ENCODE peak calls at places on chromosomes 13 and 19, in four cellular contexts. U is K562, N is GM12878, M is HepG2. F is an unnamed sample.

GRCh38 chr19:29277107-29277506 is 64.2 kb upstream of the UQCRFS1 start:
- DNase-seq in U (no peak), N (peak), M (no peak), F (peak)

GRCh38 chr13:77579971-77580370 is 44.5 kb downstream of the SCEL start:
- DNase-seq in U (no peak), N (no peak), M (no peak), F (no peak)

GRCh38 chr19:47406711-47407416 is 12.5 kb downstream of the MEIS3 start:
- DNase-seq in U (peak), N (no peak), M (no peak), F (peak)

GRCh38 chr13:110387451-110388140 is 80.5 kb downstream of the COL4A2 start:
- DNase-seq in U (no peak), N (no peak), M (no peak), F (peak)

GRCh38 chr19:56252699-56253422 is 19.7 kb upstream of the EDDM13 start:
- DNase-seq in U (peak), N (no peak), M (peak), F (peak)

GRCh38 chr19:41616785-41617621 is 9.9 kb downstream of the CEACAM4 start:
- DNase-seq in U (peak), N (no peak), M (peak), F (no peak)

GRCh38 chr19:48102870-48103751 is 7.5 kb downstream of the PLA2G4C start:
- DNase-seq in U (peak), N (no peak), M (peak), F (peak)

GRCh38 chr13:59710995-59711701 is 452.6 kb downstream of the DIAPH3 start:
- DNase-seq in U (no peak), N (no peak), M (no peak), F (no peak)

GRCh38 chr19:13089139-13089856 is 13.4 kb downstream of the LYL1 start:
- DNase-seq in U (peak), N (no peak), M (peak), F (peak)

GRCh38 chr13:48266967-48267639 is 34.1 kb downstream of the ITM2B start:
- DNase-seq in U (no peak), N (no peak), M (no peak), F (no peak)

GRCh38 chr13:75771818-75772217 is 135.7 kb downstream of the LMO7 start:
- DNase-seq in U (no peak), N (no peak), M (no peak), F (no peak)

GRCh38 chr19:13621413-13621812 is 115.1 kb upstream of the CACNA1A start:
- DNase-seq in U (peak), N (no peak), M (no peak), F (peak)

GRCh38 chr13:27007166-27007565 is 164.4 kb downstream of the USP12 start:
- DNase-seq in U (no peak), N (no peak), M (no peak), F (no peak)

GRCh38 chr19:12796146-12797071 is 5.1 kb downstream of the JUNB start:
- DNase-seq in U (peak), N (no peak), M (peak), F (no peak)

GRCh38 chr19:19458110-19458816 is 52.8 kb downstream of the GATAD2A start:
- DNase-seq in U (no peak), N (no peak), M (no peak), F (no peak)
- TF ChIP-seq HDAC6 in U (no peak), N (no peak), M (no peak), F (no peak)

GRCh38 chr13:30898721-30899188 is 7.3 kb upstream of the MEDAG start:
- DNase-seq in U (no peak), N (no peak), M (peak), F (no peak)

GRCh38 chr13:30892966-30893365 is 13.1 kb upstream of the MEDAG start:
- DNase-seq in U (peak), N (no peak), M (peak), F (peak)

GRCh38 chr13:30898070-30898469 is 8.0 kb upstream of the MEDAG start:
- DNase-seq in U (no peak), N (no peak), M (no peak), F (no peak)

GRCh38 chr13:30900952-30901749 is 4.9 kb upstream of the MEDAG start:
- DNase-seq in U (no peak), N (no peak), M (no peak), F (no peak)

DNA sequence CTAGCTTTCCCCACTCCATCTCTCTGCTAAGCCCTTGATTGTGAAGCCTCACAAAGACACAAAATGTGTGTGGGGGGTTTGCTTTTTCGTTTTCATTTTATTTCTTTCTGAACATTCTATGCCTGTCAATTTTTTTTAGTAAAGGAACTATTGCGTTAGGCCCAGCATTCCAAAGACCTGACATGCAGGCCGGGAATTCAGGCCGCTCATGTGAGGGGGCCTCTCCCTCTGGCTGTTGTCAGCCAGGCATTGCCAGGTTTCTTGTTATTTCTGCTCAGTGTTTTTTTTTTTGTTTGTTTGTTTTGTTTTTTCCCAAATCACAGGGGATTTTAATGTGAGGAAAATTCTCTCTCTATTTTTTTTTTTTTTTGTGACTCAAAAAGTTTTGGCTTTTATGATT is 10.3 kb upstream of the MEDAG start:
- DNase-seq in U (no peak), N (no peak), M (no peak), F (no peak)
- TF ChIP-seq HDAC6 in U (no peak), N (no peak), M (no peak), F (no peak)

DNA sequence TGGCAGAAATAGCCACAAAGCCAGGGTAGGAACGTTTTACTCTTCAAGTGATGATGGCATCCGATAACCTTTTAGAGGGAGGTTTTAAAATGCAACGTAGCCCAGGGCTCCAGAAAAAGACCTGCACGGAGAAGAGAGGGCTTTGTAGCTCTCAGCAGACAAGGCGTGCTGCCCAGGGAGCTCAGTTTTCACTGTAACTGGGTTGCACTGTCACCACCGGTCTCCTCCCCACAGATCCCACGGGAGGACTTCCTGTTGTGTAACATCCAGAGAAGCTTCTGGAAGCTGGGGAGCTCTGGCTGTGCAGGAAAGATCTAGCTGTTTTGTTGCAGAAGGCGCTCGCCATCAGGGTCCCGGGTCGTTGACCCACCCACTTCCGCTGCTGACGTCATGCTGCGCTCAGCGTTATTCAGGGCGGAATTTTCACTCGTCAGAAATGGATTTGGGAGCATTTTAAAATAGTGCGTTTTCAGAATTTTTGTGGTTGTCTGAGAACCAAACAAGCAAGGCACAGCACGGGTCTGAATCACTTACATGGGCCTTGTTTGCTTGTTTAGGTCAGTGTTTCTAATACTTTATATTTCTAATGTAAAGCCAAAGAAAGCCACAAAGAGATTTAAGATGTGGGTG is 50.8 kb downstream of the ATP11A start:
- DNase-seq in U (peak), N (no peak), M (no peak), F (no peak)
- TF ChIP-seq HDAC6 in U (no peak), N (no peak), M (no peak), F (no peak)

GRCh38 chr13:40452741-40453665 is 213.4 kb downstream of the FOXO1 start:
- DNase-seq in U (no peak), N (no peak), M (peak), F (no peak)
- TF ChIP-seq HDAC6 in U (no peak), N (no peak), M (no peak), F (no peak)

F was measured in H1.